ENCODE peak calls at places on chromosomes 2 and 18, in four cellular contexts. Q is WTC11, B is K562, U is A549. J is an unnamed sample.

GRCh38 chr2:7930800-7931635 is 750.8 kb upstream of the ID2 start:
- DNase-seq in Q (no peak), U (no peak), B (no peak), J (no peak)

GRCh38 chr2:199704358-199705238 is 146.4 kb downstream of the FTCDNL1 start:
- DNase-seq in Q (peak), B (peak), U (peak), J (peak)

GRCh38 chr2:54586062-54586982 is 130.2 kb downstream of the SPTBN1 start:
- DNase-seq in U (no peak), Q (no peak), B (no peak), J (no peak)

GRCh38 chr2:229980440-229981184 is 58.3 kb downstream of the FBXO36 start:
- DNase-seq in Q (peak), B (peak), U (no peak), J (no peak)

GRCh38 chr2:222738759-222739292 is 67.4 kb downstream of the MOGAT1 start:
- DNase-seq in B (peak), Q (no peak), U (peak), J (no peak)

GRCh38 chr2:31170071-31170698 is 31.9 kb upstream of the GALNT14 start:
- DNase-seq in U (peak), B (peak), Q (peak), J (peak)

GRCh38 chr2:14634223-14634884 is 1.8 kb downstream of the LRATD1 start:
- DNase-seq in B (peak), Q (peak), U (peak), J (peak)

GRCh38 chr2:28280576-28280975 is 112.1 kb upstream of the FOSL2 start:
- DNase-seq in U (no peak), Q (no peak), B (no peak), J (no peak)

GRCh38 chr2:172052000-172052983 is 33.0 kb upstream of the DLX1 start:
- DNase-seq in U (no peak), Q (no peak), B (no peak), J (peak)

GRCh38 chr18:57786038-57786437 is 17.1 kb downstream of the ATP8B1 start:
- DNase-seq in Q (no peak), U (no peak), B (no peak), J (no peak)

GRCh38 chr2:195343942-195344530 is 313.0 kb upstream of the SLC39A10 start:
- DNase-seq in B (no peak), U (no peak), Q (no peak), J (no peak)

GRCh38 chr18:46174317-46175039 is 70.3 kb downstream of the HAUS1 start:
- DNase-seq in U (no peak), B (no peak), Q (peak), J (no peak)

GRCh38 chr2:98487806-98488189 is 43.1 kb downstream of the INPP4A start:
- DNase-seq in U (peak), Q (peak), B (peak), J (peak)

GRCh38 chr2:15306706-15307105 is 254.4 kb downstream of the NBAS start:
- DNase-seq in B (no peak), Q (no peak), U (no peak), J (no peak)

GRCh38 chr18:55048892-55049291 is 89.6 kb upstream of the CCDC68 start:
- DNase-seq in B (no peak), Q (no peak), U (peak), J (no peak)

GRCh38 chr2:3868426-3868825 is 165.1 kb downstream of the DCDC2C start:
- DNase-seq in B (no peak), U (no peak), Q (no peak), J (no peak)

GRCh38 chr2:111923271-111923670 is 24.9 kb downstream of the MERTK start:
- DNase-seq in U (no peak), B (no peak), Q (no peak), J (no peak)

GRCh38 chr18:32956591-32957310 is 183.9 kb upstream of the KLHL14 start:
- DNase-seq in Q (no peak), U (no peak), B (no peak), J (no peak)
- TF ChIP-seq HMGXB4 in Q (no peak), U (no peak), B (no peak), J (no peak)

GRCh38 chr18:59159986-59160385 is 20.3 kb downstream of the SEC11C start:
- DNase-seq in B (no peak), U (no peak), Q (no peak), J (no peak)
- TF ChIP-seq HMGXB4 in B (no peak), U (no peak), Q (no peak), J (no peak)

DNA sequence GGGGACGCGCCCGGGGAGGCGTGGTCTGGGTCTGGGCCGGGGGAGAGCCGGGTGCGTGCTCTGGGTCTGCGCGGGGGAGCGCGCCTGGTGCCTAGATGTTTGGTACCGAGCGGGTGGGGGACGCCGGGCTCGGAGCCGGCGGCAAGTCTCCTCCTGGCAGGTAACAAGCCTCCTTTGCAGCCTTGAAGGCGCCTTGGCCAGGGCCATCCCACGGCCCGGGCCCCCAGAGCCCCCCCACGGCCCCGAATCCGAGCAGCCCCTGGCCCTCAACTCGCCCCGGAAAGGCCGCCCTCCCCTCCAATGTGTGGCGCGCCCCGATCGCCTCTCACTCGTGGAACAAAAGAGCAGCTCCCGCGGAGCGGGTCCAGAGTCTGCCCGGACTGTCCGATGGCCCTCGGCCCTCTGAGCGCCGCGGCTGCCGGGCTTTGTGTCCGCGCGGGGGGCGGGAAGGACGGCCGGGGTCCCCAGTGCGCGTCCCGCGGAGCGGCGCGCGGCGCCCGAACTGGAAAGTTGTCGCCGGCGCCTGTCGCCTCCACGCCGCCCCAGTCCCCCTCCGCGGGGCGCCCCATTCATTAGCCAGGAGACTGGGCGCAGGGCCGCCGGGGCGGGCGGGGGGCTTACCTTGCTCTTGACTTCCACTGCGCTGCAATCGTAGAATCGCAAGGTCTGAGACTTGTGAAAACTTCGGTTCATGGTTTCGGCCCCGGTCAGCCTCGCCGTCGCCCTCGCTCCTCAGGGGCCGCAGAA is 485 bp downstream of the PARD6G start:
- DNase-seq in B (peak), U (no peak), Q (peak), J (no peak)
- TF ChIP-seq HMGXB4 in B (no peak), U (no peak), Q (peak), J (no peak)

DNA sequence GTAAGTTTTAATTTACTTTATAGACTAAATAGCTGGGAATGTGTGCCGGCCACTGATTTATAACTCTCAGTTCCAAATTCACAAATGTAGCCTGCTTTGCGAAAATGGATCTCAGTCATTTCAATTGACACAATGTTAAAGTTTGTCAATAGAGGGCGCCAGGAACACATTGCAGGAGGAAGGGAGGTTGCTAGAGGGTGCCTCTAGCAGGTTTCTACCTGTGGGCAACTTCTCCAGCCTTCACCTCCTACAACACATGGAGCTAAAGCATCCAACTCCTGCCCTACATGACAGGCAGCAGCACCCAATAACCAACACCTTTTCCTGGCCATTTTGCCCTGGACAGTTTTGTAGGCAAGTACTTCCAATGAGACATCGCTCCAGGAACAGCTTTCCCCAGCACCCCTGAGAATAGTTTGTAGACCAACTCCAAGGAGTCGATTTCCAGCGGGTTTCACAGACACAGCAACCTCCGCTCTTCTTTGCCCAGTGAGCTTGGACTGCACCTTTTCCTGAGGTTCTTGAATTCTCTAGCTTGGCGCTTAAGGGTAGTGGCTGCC is 784.8 kb upstream of the CDH2 start:
- DNase-seq in Q (peak), B (no peak), U (peak), J (peak)
- TF ChIP-seq HMGXB4 in Q (no peak), B (no peak), U (no peak), J (no peak)

J was measured in HepG2.